ENCODE peak calls at places on chromosomes 1 and 21, in five cellular contexts. A, C, R, K and E are unnamed samples.
A peak's percentile ranks its signal among the peaks of the same experiment; 100 is the strongest.

GRCh38 chr1:16167331-16168143 is 11.7 kb upstream of the EPHA2 start:
- DNase-seq in A (no peak), K (no peak), R (no peak), C (no peak), E (no peak)

GRCh38 chr1:35857830-35858229 is 25.2 kb upstream of the AGO1 start:
- DNase-seq in C (no peak), R (no peak), A (no peak), K (no peak), E (no peak)

GRCh38 chr1:21490774-21491482 is 18.3 kb upstream of the ALPL start:
- DNase-seq in R (no peak), A (no peak), C (no peak), K (no peak), E (no peak)

GRCh38 chr1:64913361-64914015 is 52.9 kb downstream of the JAK1 start:
- DNase-seq in C (no peak), A (no peak), K (no peak), R (no peak), E (no peak)

GRCh38 chr1:48526045-48526714 is 54.2 kb upstream of the SPATA6 start:
- DNase-seq in C (no peak), K (no peak), A (peak; percentile 30), R (no peak), E (no peak)

GRCh38 chr1:78688701-78689100 is 39.1 kb downstream of the IFI44 start:
- DNase-seq in K (no peak), R (no peak), C (no peak), A (no peak), E (no peak)

GRCh38 chr1:33342041-33342723 is 21.3 kb upstream of the A3GALT2 start:
- DNase-seq in C (peak; percentile 69), A (peak; percentile 80), R (peak; percentile 80), K (peak; percentile 33), E (peak; percentile 85)

GRCh38 chr1:175376194-175376593 is 183.6 kb upstream of the KIAA0040 start:
- DNase-seq in R (no peak), K (no peak), A (no peak), C (no peak), E (no peak)

GRCh38 chr21:45383111-45383614 is 21.8 kb upstream of the COL18A1 start:
- DNase-seq in K (no peak), A (no peak), R (peak; percentile 5), C (no peak), E (peak; percentile 56)

DNA sequence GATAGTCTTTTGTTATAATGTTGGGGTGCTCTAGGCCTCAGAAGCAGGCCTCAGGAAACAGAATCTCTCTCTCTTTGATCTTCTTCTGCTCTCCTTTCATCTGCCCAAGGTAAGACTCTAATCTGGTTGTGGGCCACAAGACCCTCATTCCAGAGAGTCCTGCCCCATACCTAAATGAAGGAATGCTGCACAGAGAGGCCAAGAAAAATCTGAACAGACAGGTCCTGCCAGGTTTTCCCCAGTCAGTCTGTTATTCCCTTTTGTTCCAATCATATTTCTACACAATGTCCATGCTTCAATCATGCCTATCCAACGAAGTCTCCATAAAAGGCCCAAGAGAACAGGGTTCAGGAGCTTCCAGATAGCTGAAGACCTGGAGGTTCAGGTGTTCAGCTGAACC is 7.0 kb upstream of the CFAP45 start:
- DNase-seq in R (no peak), K (no peak), C (no peak), A (no peak), E (no peak)
- H3K4me1 ChIP-seq in R (no peaks in the 10 kb centered on the region), K (peaks cover 22% of the 10 kb centered on the region), C (peaks cover 24% of the 10 kb centered on the region), A (peaks cover 4% of the 10 kb centered on the region), E (peaks cover 9% of the 10 kb centered on the region)

DNA sequence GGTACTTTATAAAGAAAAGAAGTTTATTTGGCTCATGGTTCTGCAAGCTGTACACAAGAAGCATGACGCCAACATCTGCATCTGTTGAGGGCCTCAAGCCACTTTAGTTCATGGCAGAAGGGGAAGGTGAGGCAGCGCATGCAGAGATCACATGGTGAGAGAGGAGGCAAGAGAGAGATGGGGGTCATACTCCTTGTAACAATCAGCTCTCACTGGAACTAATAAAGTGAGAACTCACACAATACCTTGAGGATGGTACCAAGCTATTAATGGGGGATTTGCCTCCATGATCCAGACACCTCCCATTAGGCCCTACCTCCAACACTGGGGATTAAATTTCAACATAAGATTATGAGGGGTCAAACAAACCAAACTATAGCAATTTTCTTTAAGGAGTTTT is 3.3 kb upstream of the RGL1 start:
- DNase-seq in K (no peak), A (no peak), R (no peak), C (no peak), E (no peak)
- H3K36me3 ChIP-seq in K (no peaks in the 10 kb centered on the region), A (no peaks in the 10 kb centered on the region), R (no peaks in the 10 kb centered on the region), C (no peaks in the 10 kb centered on the region), E (no peaks in the 10 kb centered on the region)

GRCh38 chr1:117623698-117624097 is 17.9 kb downstream of the TENT5C start:
- DNase-seq in C (no peak), R (no peak), A (no peak), K (no peak), E (no peak)
- H3K4me1 ChIP-seq in C (no peaks in the 10 kb centered on the region), R (peaks cover 5% of the 10 kb centered on the region), A (no peaks in the 10 kb centered on the region), K (no peaks in the 10 kb centered on the region), E (peaks cover 5% of the 10 kb centered on the region)

DNA sequence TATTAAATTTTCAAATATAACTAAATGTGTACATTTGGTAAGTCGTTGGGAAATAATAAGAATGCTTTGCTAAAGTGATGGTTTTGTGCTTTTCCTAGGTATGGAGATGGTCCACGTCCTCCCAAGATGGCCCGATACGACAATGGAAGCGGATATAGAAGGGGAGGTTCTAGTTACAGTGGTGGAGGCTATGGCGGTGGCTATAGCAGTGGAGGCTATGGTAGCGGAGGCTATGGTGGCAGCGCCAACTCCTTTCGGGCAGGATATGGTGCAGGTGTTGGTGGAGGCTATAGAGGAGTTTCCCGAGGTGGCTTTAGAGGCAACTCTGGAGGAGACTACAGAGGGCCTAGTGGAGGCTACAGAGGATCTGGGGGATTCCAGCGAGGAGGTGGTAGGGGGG is 47.8 kb downstream of the DHX9 start:
- DNase-seq in C (no peak), K (no peak), A (no peak), R (no peak), E (no peak)
- H3K36me3 ChIP-seq in C (no peaks in the 10 kb centered on the region), K (peaks cover 15% of the 10 kb centered on the region), A (peaks cover 22% of the 10 kb centered on the region), R (peaks cover 72% of the 10 kb centered on the region), E (peaks cover 66% of the 10 kb centered on the region)

GRCh38 chr1:31674626-31675025 is 29.2 kb downstream of the COL16A1 start:
- DNase-seq in K (no peak), R (no peak), A (no peak), C (no peak), E (no peak)
- H3K4me1 ChIP-seq in K (no peaks in the 10 kb centered on the region), R (peaks cover 35% of the 10 kb centered on the region), A (no peaks in the 10 kb centered on the region), C (peaks cover 66% of the 10 kb centered on the region), E (peaks cover 4% of the 10 kb centered on the region)